ENCODE peak calls at places on chromosome 15, in four cellular contexts. One of them, this sample, is unnamed.

GRCh38 chr15:40992241-40992741 is 39.0 kb downstream of the CHAC1 start:
- DNase-seq in ovary: no peak
- DNase-seq in CD8-positive, alpha-beta T cell: no peak
- DNase-seq in fibroblast of lung: peak; percentile 63
- DNase-seq in this sample: no peak

GRCh38 chr15:96477227-96477626 is 146.7 kb downstream of the NR2F2 start:
- DNase-seq in ovary: no peak
- DNase-seq in fibroblast of lung: no peak
- DNase-seq in CD8-positive, alpha-beta T cell: no peak
- DNase-seq in this sample: no peak

GRCh38 chr15:70797464-70797863 is 34.1 kb upstream of the UACA start:
- DNase-seq in CD8-positive, alpha-beta T cell: no peak
- DNase-seq in ovary: no peak
- DNase-seq in fibroblast of lung: no peak
- DNase-seq in this sample: no peak

GRCh38 chr15:85329561-85330421 is 50.6 kb upstream of the AKAP13 start:
- DNase-seq in CD8-positive, alpha-beta T cell: peak; percentile 15
- DNase-seq in fibroblast of lung: peak; percentile 85
- DNase-seq in ovary: no peak
- DNase-seq in this sample: no peak

GRCh38 chr15:65423977-65424679 is 1.4 kb upstream of the IGDCC4 start:
- DNase-seq in fibroblast of lung: peak; percentile 12
- DNase-seq in CD8-positive, alpha-beta T cell: no peak
- DNase-seq in ovary: no peak
- DNase-seq in this sample: no peak

GRCh38 chr15:32134777-32135307 is 104.5 kb downstream of the CHRNA7 start:
- DNase-seq in ovary: no peak
- DNase-seq in CD8-positive, alpha-beta T cell: no peak
- DNase-seq in fibroblast of lung: no peak
- DNase-seq in this sample: no peak

GRCh38 chr15:50241684-50242450 is 23.7 kb downstream of the HDC start:
- DNase-seq in ovary: no peak
- DNase-seq in CD8-positive, alpha-beta T cell: no peak
- DNase-seq in fibroblast of lung: peak; percentile 43
- DNase-seq in this sample: no peak

GRCh38 chr15:73240864-73241499 is 127.8 kb downstream of the HCN4 start:
- DNase-seq in CD8-positive, alpha-beta T cell: peak; percentile 60
- DNase-seq in ovary: peak; percentile 72
- DNase-seq in fibroblast of lung: peak; percentile 70
- DNase-seq in this sample: peak; percentile 38

GRCh38 chr15:70479056-70479455 is 284.3 kb downstream of the UACA start:
- DNase-seq in CD8-positive, alpha-beta T cell: no peak
- DNase-seq in ovary: no peak
- DNase-seq in fibroblast of lung: no peak
- DNase-seq in this sample: no peak

GRCh38 chr15:45087513-45087912 is 26.5 kb downstream of the DUOX2 start:
- DNase-seq in fibroblast of lung: no peak
- DNase-seq in ovary: no peak
- DNase-seq in CD8-positive, alpha-beta T cell: no peak
- DNase-seq in this sample: no peak

GRCh38 chr15:89904519-89904918 is 8.2 kb downstream of the ARPIN start:
- DNase-seq in ovary: no peak
- DNase-seq in CD8-positive, alpha-beta T cell: no peak
- DNase-seq in fibroblast of lung: no peak
- DNase-seq in this sample: no peak

GRCh38 chr15:96049323-96049722 is 281.2 kb upstream of the NR2F2 start:
- DNase-seq in fibroblast of lung: no peak
- DNase-seq in CD8-positive, alpha-beta T cell: no peak
- DNase-seq in ovary: no peak
- DNase-seq in this sample: no peak

GRCh38 chr15:72203507-72203837 is 5.9 kb upstream of the GRAMD2A start:
- DNase-seq in ovary: no peak
- DNase-seq in fibroblast of lung: peak; percentile 89
- DNase-seq in CD8-positive, alpha-beta T cell: no peak
- DNase-seq in this sample: no peak

GRCh38 chr15:100521907-100522306 is 6.8 kb downstream of the CERS3 start:
- DNase-seq in CD8-positive, alpha-beta T cell: no peak
- DNase-seq in fibroblast of lung: no peak
- DNase-seq in ovary: no peak
- DNase-seq in this sample: no peak
- H3K9me3 ChIP-seq in CD8-positive, alpha-beta T cell: no peaks in the 10 kb centered on the region
- H3K9me3 ChIP-seq in fibroblast of lung: no peaks in the 10 kb centered on the region
- H3K9me3 ChIP-seq in ovary: no peaks in the 10 kb centered on the region
- H3K9me3 ChIP-seq in this sample: no peaks in the 10 kb centered on the region

GRCh38 chr15:78536134-78536533 is 4.1 kb upstream of the PSMA4 start:
- DNase-seq in CD8-positive, alpha-beta T cell: no peak
- DNase-seq in fibroblast of lung: peak; percentile 27
- DNase-seq in ovary: no peak
- DNase-seq in this sample: no peak

GRCh38 chr15:78540955-78541743 is 905 bp downstream of the PSMA4 start:
- DNase-seq in ovary: no peak
- DNase-seq in CD8-positive, alpha-beta T cell: no peak
- DNase-seq in fibroblast of lung: peak; percentile 38
- DNase-seq in this sample: no peak

GRCh38 chr15:78540135-78540954 is at the start of gene PSMA4:
- DNase-seq in fibroblast of lung: peak; percentile 88
- DNase-seq in CD8-positive, alpha-beta T cell: peak; percentile 96
- DNase-seq in ovary: peak; percentile 94
- DNase-seq in this sample: peak; percentile 92

GRCh38 chr15:78537266-78537665 is 3.0 kb upstream of the PSMA4 start:
- DNase-seq in ovary: no peak
- DNase-seq in CD8-positive, alpha-beta T cell: no peak
- DNase-seq in fibroblast of lung: no peak
- DNase-seq in this sample: no peak

GRCh38 chr15:78538358-78538757 is 1.9 kb upstream of the PSMA4 start:
- DNase-seq in CD8-positive, alpha-beta T cell: no peak
- DNase-seq in fibroblast of lung: no peak
- DNase-seq in ovary: no peak
- DNase-seq in this sample: no peak
- H3K9me3 ChIP-seq in CD8-positive, alpha-beta T cell: no peaks in the 10 kb centered on the region
- H3K9me3 ChIP-seq in fibroblast of lung: no peaks in the 10 kb centered on the region
- H3K9me3 ChIP-seq in ovary: no peaks in the 10 kb centered on the region
- H3K9me3 ChIP-seq in this sample: no peaks in the 10 kb centered on the region

GRCh38 chr15:25422021-25422420 is 16.8 kb downstream of the UBE3A start:
- DNase-seq in fibroblast of lung: peak; percentile 10
- DNase-seq in ovary: no peak
- DNase-seq in CD8-positive, alpha-beta T cell: no peak
- DNase-seq in this sample: no peak
- H3K9me3 ChIP-seq in fibroblast of lung: no peaks in the 10 kb centered on the region
- H3K9me3 ChIP-seq in ovary: no peaks in the 10 kb centered on the region
- H3K9me3 ChIP-seq in CD8-positive, alpha-beta T cell: no peaks in the 10 kb centered on the region
- H3K9me3 ChIP-seq in this sample: no peaks in the 10 kb centered on the region

DNA sequence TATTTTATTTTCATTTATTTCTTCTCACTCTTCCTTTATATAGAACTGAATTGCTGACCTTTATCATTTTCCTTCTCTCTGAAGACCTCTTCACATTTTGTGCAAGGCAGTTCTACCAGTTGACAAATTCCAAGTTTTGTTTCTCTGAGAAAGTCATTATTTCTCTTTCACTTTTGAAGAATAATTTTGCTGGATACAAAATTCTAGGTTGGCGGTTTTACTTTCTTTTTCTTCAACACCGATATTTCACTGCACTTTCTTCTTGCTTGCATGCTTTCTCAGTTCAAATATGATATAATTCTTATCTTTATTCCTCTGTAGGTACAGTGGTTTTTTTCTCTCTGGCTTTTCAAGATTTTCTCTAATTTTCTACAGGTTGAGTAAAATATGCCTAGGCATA is 15.9 kb downstream of the RFX7 start:
- DNase-seq in ovary: no peak
- DNase-seq in fibroblast of lung: no peak
- DNase-seq in CD8-positive, alpha-beta T cell: no peak
- DNase-seq in this sample: no peak
- H3K9me3 ChIP-seq in ovary: no peaks in the 10 kb centered on the region
- H3K9me3 ChIP-seq in fibroblast of lung: no peaks in the 10 kb centered on the region
- H3K9me3 ChIP-seq in CD8-positive, alpha-beta T cell: no peaks in the 10 kb centered on the region
- H3K9me3 ChIP-seq in this sample: peaks cover 9% of the 10 kb centered on the region

GRCh38 chr15:25186906-25187645 is 232.3 kb downstream of the SNRPN start:
- DNase-seq in ovary: no peak
- DNase-seq in CD8-positive, alpha-beta T cell: no peak
- DNase-seq in fibroblast of lung: no peak
- DNase-seq in this sample: no peak

GRCh38 chr15:25184356-25185155 is 229.8 kb downstream of the SNRPN start:
- DNase-seq in fibroblast of lung: no peak
- DNase-seq in ovary: no peak
- DNase-seq in CD8-positive, alpha-beta T cell: no peak
- DNase-seq in this sample: no peak

GRCh38 chr15:25186411-25186810 is 231.6 kb downstream of the SNRPN start:
- DNase-seq in fibroblast of lung: no peak
- DNase-seq in CD8-positive, alpha-beta T cell: no peak
- DNase-seq in ovary: no peak
- DNase-seq in this sample: no peak

GRCh38 chr15:25185156-25185710 is 230.4 kb downstream of the SNRPN start:
- DNase-seq in fibroblast of lung: no peak
- DNase-seq in ovary: peak; percentile 4
- DNase-seq in CD8-positive, alpha-beta T cell: no peak
- DNase-seq in this sample: no peak

GRCh38 chr15:25185791-25186190 is 231.0 kb downstream of the SNRPN start:
- DNase-seq in fibroblast of lung: no peak
- DNase-seq in CD8-positive, alpha-beta T cell: no peak
- DNase-seq in ovary: peak; percentile 5
- DNase-seq in this sample: no peak
- H3K9me3 ChIP-seq in fibroblast of lung: no peaks in the 10 kb centered on the region
- H3K9me3 ChIP-seq in CD8-positive, alpha-beta T cell: no peaks in the 10 kb centered on the region
- H3K9me3 ChIP-seq in ovary: no peaks in the 10 kb centered on the region
- H3K9me3 ChIP-seq in this sample: no peaks in the 10 kb centered on the region

GRCh38 chr15:101316529-101316928 is 21.5 kb upstream of the SNRPA1 start:
- DNase-seq in fibroblast of lung: no peak
- DNase-seq in CD8-positive, alpha-beta T cell: no peak
- DNase-seq in ovary: no peak
- DNase-seq in this sample: no peak
- H3K9me3 ChIP-seq in fibroblast of lung: no peaks in the 10 kb centered on the region
- H3K9me3 ChIP-seq in CD8-positive, alpha-beta T cell: no peaks in the 10 kb centered on the region
- H3K9me3 ChIP-seq in ovary: no peaks in the 10 kb centered on the region
- H3K9me3 ChIP-seq in this sample: no peaks in the 10 kb centered on the region

GRCh38 chr15:77851086-77851485 is 218.4 kb upstream of the LINGO1 start:
- DNase-seq in CD8-positive, alpha-beta T cell: no peak
- DNase-seq in fibroblast of lung: no peak
- DNase-seq in ovary: no peak
- DNase-seq in this sample: no peak

GRCh38 chr15:77853008-77853328 is 220.3 kb upstream of the LINGO1 start:
- DNase-seq in ovary: no peak
- DNase-seq in fibroblast of lung: no peak
- DNase-seq in CD8-positive, alpha-beta T cell: no peak
- DNase-seq in this sample: no peak

GRCh38 chr15:77853910-77854309 is 221.2 kb upstream of the LINGO1 start:
- DNase-seq in ovary: no peak
- DNase-seq in fibroblast of lung: no peak
- DNase-seq in CD8-positive, alpha-beta T cell: no peak
- DNase-seq in this sample: no peak

GRCh38 chr15:77851696-77852095 is 219.0 kb upstream of the LINGO1 start:
- DNase-seq in CD8-positive, alpha-beta T cell: no peak
- DNase-seq in fibroblast of lung: no peak
- DNase-seq in ovary: no peak
- DNase-seq in this sample: no peak

GRCh38 chr15:77852241-77853007 is 219.7 kb upstream of the LINGO1 start:
- DNase-seq in CD8-positive, alpha-beta T cell: no peak
- DNase-seq in ovary: no peak
- DNase-seq in fibroblast of lung: no peak
- DNase-seq in this sample: no peak
- H3K9me3 ChIP-seq in CD8-positive, alpha-beta T cell: no peaks in the 10 kb centered on the region
- H3K9me3 ChIP-seq in ovary: no peaks in the 10 kb centered on the region
- H3K9me3 ChIP-seq in fibroblast of lung: no peaks in the 10 kb centered on the region
- H3K9me3 ChIP-seq in this sample: no peaks in the 10 kb centered on the region

DNA sequence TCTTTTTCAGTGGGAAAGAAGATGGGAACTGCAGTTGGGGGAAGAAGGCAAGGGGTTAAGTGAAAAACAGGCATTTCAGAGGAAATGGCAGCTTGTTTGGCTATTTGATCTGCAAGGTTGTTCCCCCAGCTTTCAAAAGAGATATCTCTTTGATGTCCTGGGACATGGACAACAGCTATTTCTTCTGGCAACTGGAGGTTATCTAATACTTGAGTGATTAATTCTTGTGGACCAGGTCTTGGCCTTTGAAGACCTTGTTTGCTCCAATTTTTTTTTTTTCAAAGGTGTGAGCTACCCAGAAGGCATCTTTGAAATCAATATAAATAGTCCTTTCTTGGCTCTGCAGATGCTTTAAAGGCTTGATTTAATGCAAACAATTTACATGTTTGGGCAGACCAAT is 51.5 kb downstream of the KATNBL1 start:
- DNase-seq in ovary: no peak
- DNase-seq in fibroblast of lung: no peak
- DNase-seq in CD8-positive, alpha-beta T cell: no peak
- DNase-seq in this sample: no peak
- H3K9me3 ChIP-seq in ovary: no peaks in the 10 kb centered on the region
- H3K9me3 ChIP-seq in fibroblast of lung: peaks cover 1% of the 10 kb centered on the region
- H3K9me3 ChIP-seq in CD8-positive, alpha-beta T cell: peaks cover 4% of the 10 kb centered on the region
- H3K9me3 ChIP-seq in this sample: peaks cover 10% of the 10 kb centered on the region

GRCh38 chr15:25179673-25180511 is 225.1 kb downstream of the SNRPN start:
- DNase-seq in ovary: peak; percentile 7
- DNase-seq in CD8-positive, alpha-beta T cell: no peak
- DNase-seq in fibroblast of lung: no peak
- DNase-seq in this sample: no peak
- H3K9me3 ChIP-seq in ovary: no peaks in the 10 kb centered on the region
- H3K9me3 ChIP-seq in CD8-positive, alpha-beta T cell: no peaks in the 10 kb centered on the region
- H3K9me3 ChIP-seq in fibroblast of lung: no peaks in the 10 kb centered on the region
- H3K9me3 ChIP-seq in this sample: no peaks in the 10 kb centered on the region

DNA sequence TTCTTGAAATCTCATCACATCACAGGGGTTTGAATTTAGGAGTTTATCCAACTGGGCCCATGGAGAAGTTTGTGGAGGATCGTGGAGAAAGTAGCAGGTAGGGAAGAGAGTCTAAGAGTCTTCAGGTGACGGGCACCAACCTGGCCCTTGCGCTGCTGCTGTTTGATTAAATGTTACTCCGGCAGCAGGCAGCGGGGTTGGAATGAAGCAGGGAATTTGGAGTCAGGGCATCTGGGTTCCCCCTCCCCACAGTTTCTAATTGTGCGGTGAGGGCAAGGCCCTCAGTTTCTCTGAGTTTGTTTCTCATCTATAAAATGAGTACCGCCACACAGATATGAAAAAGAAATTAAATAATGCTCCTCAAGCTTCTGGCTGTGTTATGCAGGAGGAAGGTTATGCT is 182.9 kb upstream of the RGMA start:
- DNase-seq in CD8-positive, alpha-beta T cell: no peak
- DNase-seq in ovary: no peak
- DNase-seq in fibroblast of lung: no peak
- DNase-seq in this sample: no peak
- H3K9me3 ChIP-seq in CD8-positive, alpha-beta T cell: no peaks in the 10 kb centered on the region
- H3K9me3 ChIP-seq in ovary: no peaks in the 10 kb centered on the region
- H3K9me3 ChIP-seq in fibroblast of lung: no peaks in the 10 kb centered on the region
- H3K9me3 ChIP-seq in this sample: no peaks in the 10 kb centered on the region

This sample was measured in T-helper 17 cell.